ENCODE peak calls at places on chromosomes 6 and 20, in eight cellular contexts. M is spleen; V is fibroblast of lung; L is CD4-positive, CD25-positive, alpha-beta regulatory T cell; A is cardiac muscle cell; N is PC-3; T is left lung; I is heart right ventricle. H is an unnamed sample. For H3K4me1, the result is how much of the 10 kb centered on the place peaks cover.

GRCh38 chr20:10467985-10468845 is 33.1 kb downstream of the SLX4IP start:
- DNase-seq in M (no peak), V (peak), L (no peak), A (no peak), N (peak), T (no peak), I (no peak), H (no peak)

GRCh38 chr6:143346004-143346403 is 104.5 kb downstream of the ADAT2 start:
- DNase-seq in M (no peak), V (no peak), L (no peak), A (no peak), N (no peak), T (no peak), I (no peak), H (no peak)

GRCh38 chr6:147301070-147301469 is 96.9 kb downstream of the STXBP5 start:
- DNase-seq in M (no peak), V (no peak), L (no peak), A (no peak), N (no peak), T (no peak), I (no peak), H (no peak)

GRCh38 chr6:67201563-67201962 is 1433.5 kb upstream of the ADGRB3 start:
- DNase-seq in M (peak), V (no peak), L (no peak), A (no peak), N (no peak), T (no peak), I (no peak), H (no peak)

GRCh38 chr20:23299673-23300050 is 50.9 kb upstream of the NXT1 start:
- DNase-seq in M (no peak), V (no peak), L (no peak), A (no peak), N (no peak), T (no peak), I (no peak), H (no peak)

GRCh38 chr6:136526196-136526930 is 23.9 kb downstream of the MAP7 start:
- DNase-seq in M (peak), V (peak), L (peak), A (peak), N (no peak), T (peak), I (peak), H (no peak)

GRCh38 chr6:18148304-18149025 is 6.4 kb downstream of the TPMT start:
- DNase-seq in M (no peak), V (peak), L (no peak), A (no peak), N (peak), T (no peak), I (no peak), H (peak)

GRCh38 chr20:50009521-50010454 is 27.0 kb downstream of the SNAI1 start:
- DNase-seq in M (no peak), V (no peak), L (no peak), A (peak), N (no peak), T (no peak), I (no peak), H (no peak)

GRCh38 chr20:21781446-21782075 is 76.1 kb downstream of the PAX1 start:
- DNase-seq in M (no peak), V (no peak), L (no peak), A (no peak), N (no peak), T (no peak), I (no peak), H (no peak)

GRCh38 chr6:79467716-79468115 is 69.5 kb downstream of the LCA5 start:
- DNase-seq in M (no peak), V (peak), L (no peak), A (no peak), N (no peak), T (no peak), I (no peak), H (no peak)

GRCh38 chr6:46796842-46797241 is 3.7 kb downstream of the MEP1A start:
- DNase-seq in M (no peak), V (no peak), L (no peak), A (no peak), N (peak), T (no peak), I (no peak), H (no peak)

GRCh38 chr20:63738687-63739128 is 868 bp upstream of the SLC2A4RG start:
- DNase-seq in M (peak), V (peak), L (peak), A (peak), N (no peak), T (no peak), I (peak), H (no peak)

GRCh38 chr20:48879609-48880008 is 41.9 kb upstream of the ARFGEF2 start:
- DNase-seq in M (no peak), V (peak), L (no peak), A (no peak), N (peak), T (no peak), I (no peak), H (no peak)

GRCh38 chr6:56868687-56869086 is 86.2 kb upstream of the BEND6 start:
- DNase-seq in M (no peak), V (peak), L (no peak), A (no peak), N (peak), T (no peak), I (no peak), H (no peak)

GRCh38 chr20:1150218-1150617 is 31.8 kb downstream of the PSMF1 start:
- DNase-seq in M (no peak), V (peak), L (no peak), A (no peak), N (peak), T (no peak), I (no peak), H (no peak)

GRCh38 chr20:36881888-36882287 is 6.0 kb downstream of the TLDC2 start:
- DNase-seq in M (no peak), V (peak), L (no peak), A (no peak), N (no peak), T (no peak), I (no peak), H (no peak)

GRCh38 chr20:36936341-36936740 is 15.2 kb downstream of the SAMHD1 start:
- DNase-seq in M (peak), V (no peak), L (no peak), A (no peak), N (no peak), T (no peak), I (no peak), H (no peak)

GRCh38 chr20:34907616-34908469 is 31.4 kb downstream of the ACSS2 start:
- DNase-seq in M (no peak), V (peak), L (no peak), A (peak), N (peak), T (peak), I (peak), H (peak)

GRCh38 chr20:21421601-21422236 is 24.4 kb upstream of the NKX2-4 start:
- DNase-seq in M (no peak), V (no peak), L (no peak), A (no peak), N (no peak), T (no peak), I (no peak), H (no peak)

GRCh38 chr6:122649701-122650100 is 39.5 kb downstream of the PKIB start:
- DNase-seq in M (no peak), V (peak), L (no peak), A (no peak), N (peak), T (no peak), I (no peak), H (no peak)

GRCh38 chr6:84501315-84501714 is 263.1 kb downstream of the TBX18 start:
- DNase-seq in M (no peak), V (no peak), L (no peak), A (no peak), N (no peak), T (no peak), I (no peak), H (no peak)

GRCh38 chr20:59753836-59754235 is 149.5 kb downstream of the PHACTR3 start:
- DNase-seq in M (no peak), V (no peak), L (no peak), A (no peak), N (no peak), T (no peak), I (no peak), H (no peak)
- H3K4me1 ChIP-seq in M (under half), V (under half), L (under half), A (under half), N (under half), T (under half), I (under half), H (under half)

DNA sequence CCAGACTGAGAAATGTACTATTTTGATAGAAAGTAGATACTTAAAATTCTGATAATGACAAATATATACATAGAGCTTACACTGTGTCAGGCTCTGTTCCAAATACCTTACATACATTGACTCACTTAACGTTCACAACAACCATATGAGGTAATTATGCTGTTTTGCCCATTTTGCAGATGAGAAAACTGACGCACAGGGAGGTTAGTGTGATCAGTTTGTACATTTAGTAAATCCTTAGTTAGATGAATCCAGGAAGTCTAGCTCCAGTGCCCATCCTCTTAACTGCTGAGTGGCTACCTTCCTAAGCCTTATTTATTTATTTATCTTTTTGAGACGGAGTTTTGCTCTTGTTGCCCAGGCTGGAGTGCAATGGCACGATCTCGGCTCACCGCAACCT is 23.3 kb upstream of the GTF3C6 start:
- DNase-seq in M (no peak), V (no peak), L (no peak), A (no peak), N (no peak), T (no peak), I (no peak), H (no peak)
- H3K4me1 ChIP-seq in M (under half), V (under half), L (under half), A (under half), N (under half), T (under half), I (under half), H (under half)

DNA sequence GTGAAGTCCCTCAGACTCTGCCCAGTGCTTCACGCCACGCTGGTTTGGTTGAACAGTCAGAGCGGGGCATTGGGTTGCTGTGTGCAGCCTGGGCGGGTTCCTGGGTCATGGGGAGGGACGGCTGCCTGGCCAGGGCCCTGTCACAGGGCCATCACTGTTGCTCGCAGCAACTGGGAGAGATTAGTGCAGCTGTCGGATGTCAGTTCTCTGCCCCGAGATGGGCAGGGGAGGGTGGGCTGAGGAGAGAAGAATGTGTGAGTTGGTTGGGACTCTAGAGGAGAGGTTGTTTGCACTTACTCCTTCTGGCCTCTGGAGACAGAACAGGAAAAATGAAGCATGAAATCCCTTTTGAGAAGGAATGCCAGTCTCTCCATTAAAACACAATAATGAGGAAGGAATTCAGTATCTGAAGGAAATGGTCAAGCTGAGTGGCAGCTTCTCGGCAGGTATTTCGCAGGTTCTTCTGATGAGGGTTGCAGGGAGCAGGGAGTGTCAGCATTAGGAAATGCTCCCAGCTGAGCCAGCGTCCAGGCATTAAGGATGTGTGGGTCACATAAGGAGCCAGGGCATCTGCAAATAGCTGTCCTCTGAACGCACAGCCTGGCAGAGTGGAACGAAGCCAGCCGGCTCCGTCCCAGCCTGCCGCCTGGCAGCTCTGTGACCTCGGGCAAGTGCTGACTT is 95.9 kb downstream of the SSR1 start:
- DNase-seq in M (no peak), V (peak), L (no peak), A (peak), N (no peak), T (no peak), I (peak), H (peak)
- H3K4me1 ChIP-seq in M (half or more), V (under half), L (under half), A (under half), N (under half), T (under half), I (half or more), H (under half)

GRCh38 chr6:43647613-43648012 is 2.8 kb downstream of the RSPH9 start:
- DNase-seq in M (no peak), V (no peak), L (no peak), A (no peak), N (no peak), T (no peak), I (no peak), H (no peak)

GRCh38 chr6:43639984-43640800 is 4.6 kb downstream of the MAD2L1BP start:
- DNase-seq in M (no peak), V (no peak), L (no peak), A (no peak), N (no peak), T (no peak), I (no peak), H (no peak)

GRCh38 chr6:43645613-43645964 is 753 bp downstream of the RSPH9 start:
- DNase-seq in M (no peak), V (no peak), L (no peak), A (no peak), N (no peak), T (no peak), I (no peak), H (no peak)

GRCh38 chr6:43648248-43648647 is 3.4 kb downstream of the RSPH9 start:
- DNase-seq in M (no peak), V (no peak), L (no peak), A (no peak), N (no peak), T (no peak), I (no peak), H (no peak)

GRCh38 chr6:43644940-43645612 is at the start of gene RSPH9:
- DNase-seq in M (peak), V (peak), L (peak), A (peak), N (no peak), T (peak), I (peak), H (no peak)
- H3K4me1 ChIP-seq in M (under half), V (under half), L (under half), A (under half), N (under half), T (under half), I (under half), H (under half)

DNA sequence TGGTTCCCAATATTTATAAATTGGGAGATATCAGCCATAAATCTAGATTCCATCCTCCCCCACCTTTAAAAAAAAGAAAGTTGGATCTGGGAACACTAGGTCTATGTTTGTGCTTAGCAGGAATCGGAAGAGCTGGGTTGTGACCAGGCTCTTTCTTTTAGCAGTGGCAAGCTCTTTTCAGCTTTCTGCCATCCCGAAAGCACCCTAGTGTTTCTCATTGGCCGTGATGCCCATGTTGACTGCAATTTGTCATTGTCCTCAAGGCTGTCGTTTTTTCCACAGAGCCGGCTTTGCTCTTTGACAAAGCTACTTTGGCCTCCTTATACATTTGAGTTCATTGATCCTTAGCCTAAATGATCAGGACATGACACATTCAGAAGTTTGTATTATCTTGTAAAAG is 50.0 kb downstream of the CARMIL1 start:
- DNase-seq in M (no peak), V (no peak), L (no peak), A (no peak), N (no peak), T (no peak), I (no peak), H (no peak)
- H3K4me1 ChIP-seq in M (under half), V (under half), L (under half), A (under half), N (under half), T (under half), I (under half), H (under half)

DNA sequence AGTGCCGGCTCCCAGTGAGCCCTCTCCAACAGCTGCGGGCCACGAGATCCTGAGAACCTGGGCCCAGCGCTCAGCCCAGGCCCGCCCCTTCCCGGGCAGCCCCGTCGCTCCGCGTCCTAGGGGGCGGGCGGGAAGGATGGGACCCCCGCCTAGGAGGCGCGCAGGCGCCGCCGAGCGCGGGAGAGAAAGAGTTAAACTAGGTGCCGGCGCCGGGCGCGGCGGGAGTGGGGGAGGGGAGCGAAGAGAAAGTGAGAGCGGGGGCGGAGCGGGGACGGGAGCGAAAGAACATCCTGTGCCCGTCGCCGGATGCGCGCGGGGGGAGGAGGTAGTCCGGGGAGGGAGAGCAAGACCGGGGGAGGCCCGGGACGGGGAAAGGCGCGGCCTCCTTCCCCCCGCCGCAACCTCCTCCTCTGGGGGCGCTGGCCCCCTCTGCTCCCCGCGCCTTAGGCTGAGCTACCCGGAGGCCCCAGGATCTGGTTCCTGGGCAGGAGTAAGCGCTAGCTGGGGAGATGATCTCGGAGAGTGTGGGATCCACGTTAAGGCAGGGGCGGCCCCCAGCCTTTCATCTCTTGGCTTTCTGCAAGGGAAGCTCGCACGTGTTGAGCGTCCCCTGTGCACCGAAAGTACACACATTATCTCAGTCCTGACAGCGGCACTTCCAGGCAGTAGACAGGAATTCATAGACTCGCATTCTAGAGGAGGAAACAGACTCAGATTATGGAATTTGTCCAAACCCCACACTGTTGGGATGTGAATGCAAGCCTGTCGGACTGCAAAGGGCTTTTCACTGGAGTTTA is 4.9 kb upstream of the ARMC12 start:
- DNase-seq in M (peak), V (peak), L (peak), A (peak), N (peak), T (peak), I (peak), H (peak)
- H3K4me1 ChIP-seq in M (half or more), V (under half), L (half or more), A (under half), N (under half), T (under half), I (half or more), H (half or more)

DNA sequence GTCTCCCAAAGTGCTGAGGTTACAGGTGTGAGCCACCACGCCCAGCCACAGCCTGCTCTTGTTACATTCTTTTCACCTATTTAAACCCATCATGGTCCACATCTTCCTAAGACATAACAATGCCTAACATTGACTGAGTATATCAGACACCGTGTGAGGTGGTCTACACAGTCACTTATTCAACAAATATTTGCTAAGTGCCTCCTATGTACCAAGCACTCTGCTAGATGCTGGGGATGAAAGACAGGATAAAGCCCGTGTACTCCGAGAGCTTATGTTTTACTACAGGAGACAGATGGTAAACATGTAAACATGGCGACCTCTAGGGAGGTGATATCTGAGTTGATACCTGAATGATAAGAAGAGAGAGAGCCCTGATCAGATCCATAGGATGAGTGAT is 12.7 kb downstream of the BCL2L1 start:
- DNase-seq in M (no peak), V (no peak), L (no peak), A (no peak), N (peak), T (no peak), I (no peak), H (no peak)
- H3K4me1 ChIP-seq in M (half or more), V (under half), L (half or more), A (under half), N (half or more), T (half or more), I (half or more), H (half or more)

H was measured in keratinocyte.